ENCODE peak calls at places on chromosomes 6 and 20, in nine cellular contexts. Q is cardiac fibroblast; Z is LHCN-M2; P is nephron progenitor cell; O is NCI-H460; W is stimulated activated CD8-positive, alpha-beta memory T cell treated with anti-CD3 and anti-CD28 coated beads, Interleukin-4, amount 100 ng/mL, for 48 hours; C is left ventricle myocardium inferior; S is HT1080; B is renal cortical epithelial cell. G is an unnamed sample.

GRCh38 chr6:41336824-41337223 is 1.4 kb downstream of the NCR2 start:
- DNase-seq in Q (no peak), C (no peak), S (no peak), B (no peak), Z (no peak), O (no peak), P (no peak), W (no peak), G (no peak)

GRCh38 chr20:44389871-44390270 is 34.4 kb downstream of the HNF4A start:
- DNase-seq in O (no peak), W (no peak), S (no peak), C (no peak), Z (no peak), P (no peak), B (no peak), Q (no peak), G (no peak)

GRCh38 chr20:13670160-13670559 is 31.4 kb upstream of the TASP1 start:
- DNase-seq in B (no peak), Q (no peak), Z (no peak), S (no peak), W (no peak), C (no peak), O (no peak), P (no peak), G (no peak)

GRCh38 chr6:145562771-145563615 is 172.3 kb downstream of the EPM2A start:
- DNase-seq in B (no peak), Z (peak; percentile 29), P (no peak), Q (no peak), W (no peak), S (peak; percentile 79), C (no peak), O (no peak), G (no peak)

GRCh38 chr6:47650553-47651432 is 47.6 kb upstream of the ADGRF4 start:
- DNase-seq in W (no peak), Q (no peak), S (no peak), C (no peak), B (no peak), P (no peak), Z (no peak), O (no peak), G (no peak)

GRCh38 chr20:51541189-51542032 is 1.1 kb downstream of the NFATC2 start:
- DNase-seq in P (peak; percentile 29), Z (no peak), O (no peak), W (peak; percentile 86), S (no peak), C (peak; percentile 74), B (peak; percentile 17), Q (no peak), G (peak; percentile 72)

GRCh38 chr20:17568045-17568788 is 1.7 kb upstream of the DSTN start:
- DNase-seq in C (no peak), O (no peak), W (no peak), S (no peak), B (no peak), Q (no peak), P (no peak), Z (no peak), G (no peak)

GRCh38 chr6:2432258-2432657 is 186.9 kb upstream of the GMDS start:
- DNase-seq in P (no peak), S (peak; percentile 80), O (no peak), Q (peak; percentile 89), C (no peak), Z (peak; percentile 86), W (no peak), B (peak; percentile 98), G (no peak)

GRCh38 chr20:10170261-10170660 is 48.4 kb upstream of the SNAP25 start:
- DNase-seq in C (no peak), O (no peak), B (no peak), W (no peak), P (no peak), S (no peak), Z (no peak), Q (no peak), G (no peak)

GRCh38 chr6:100453701-100454521 is 10.8 kb downstream of the SIM1 start:
- DNase-seq in W (no peak), Q (no peak), B (peak; percentile 80), P (peak; percentile 71), O (no peak), S (no peak), Z (no peak), C (no peak), G (no peak)

GRCh38 chr20:11484479-11484878 is 433.2 kb upstream of the BTBD3 start:
- DNase-seq in Z (no peak), B (no peak), W (no peak), C (no peak), S (no peak), P (no peak), Q (no peak), O (no peak), G (no peak)

GRCh38 chr6:168158280-168158979 is 79.4 kb upstream of the FRMD1 start:
- DNase-seq in Z (no peak), W (no peak), B (peak; percentile 17), Q (no peak), P (no peak), O (no peak), S (no peak), C (no peak), G (no peak)

GRCh38 chr20:51077601-51078000 is 54.7 kb upstream of the KCNG1 start:
- DNase-seq in C (no peak), P (no peak), Q (no peak), S (no peak), B (no peak), W (no peak), O (no peak), Z (no peak), G (no peak)

GRCh38 chr20:51444472-51444871 is 98.0 kb downstream of the NFATC2 start:
- DNase-seq in Q (no peak), S (no peak), O (no peak), W (no peak), C (no peak), B (no peak), P (no peak), Z (no peak), G (no peak)

GRCh38 chr6:121652223-121652622 is 216.8 kb downstream of the GJA1 start:
- DNase-seq in P (no peak), C (no peak), Z (no peak), B (no peak), W (no peak), S (peak; percentile 15), Q (peak; percentile 43), O (no peak), G (no peak)

GRCh38 chr6:165689699-165690098 is 26.7 kb upstream of the PDE10A start:
- DNase-seq in O (no peak), W (no peak), Q (peak; percentile 87), C (no peak), Z (peak; percentile 25), B (no peak), P (no peak), S (no peak), G (no peak)

GRCh38 chr20:59007758-59008511 is 881 bp upstream of the CTSZ start:
- DNase-seq in P (no peak), Z (no peak), O (no peak), Q (no peak), B (peak; percentile 51), W (no peak), S (no peak), C (peak; percentile 43), G (peak; percentile 92)

GRCh38 chr6:13573669-13574110 is 711 bp upstream of the SIRT5 start:
- DNase-seq in Z (peak; percentile 41), Q (peak; percentile 63), S (peak; percentile 51), O (peak; percentile 13), C (peak; percentile 30), B (peak; percentile 45), P (peak; percentile 20), W (peak; percentile 47), G (no peak)

GRCh38 chr20:43925786-43926185 is 11.1 kb downstream of the TOX2 start:
- DNase-seq in Q (peak; percentile 33), O (peak; percentile 22), S (peak; percentile 58), C (peak; percentile 30), W (no peak), B (peak; percentile 38), Z (peak; percentile 61), P (no peak), G (no peak)

GRCh38 chr20:62301773-62302340 is 940 bp upstream of the ADRM1 start:
- DNase-seq in O (peak; percentile 97), S (peak; percentile 95), Q (peak; percentile 97), Z (peak; percentile 93), P (peak; percentile 80), B (peak; percentile 84), C (peak; percentile 92), W (peak; percentile 90), G (peak; percentile 94)

GRCh38 chr6:24357336-24358218 is at the start of gene DCDC2:
- DNase-seq in B (peak; percentile 86), P (peak; percentile 20), C (no peak), Z (no peak), Q (peak; percentile 11), S (no peak), O (no peak), W (peak; percentile 52), G (no peak)

GRCh38 chr6:150152891-150153876 is 10.3 kb downstream of the PPP1R14C start:
- DNase-seq in B (peak; percentile 27), P (no peak), S (no peak), O (no peak), W (no peak), Z (no peak), Q (no peak), C (no peak), G (no peak)

GRCh38 chr6:107418118-107418517 is 41.2 kb downstream of the PDSS2 start:
- DNase-seq in Z (peak; percentile 5), O (no peak), C (no peak), Q (peak; percentile 51), P (no peak), W (no peak), B (no peak), S (peak; percentile 28), G (peak; percentile 19)

GRCh38 chr6:23498013-23498412 is 628.0 kb upstream of the NRSN1 start:
- DNase-seq in Q (peak; percentile 7), Z (no peak), B (no peak), W (no peak), S (no peak), O (no peak), C (no peak), P (no peak), G (no peak)

GRCh38 chr20:58550661-58551060 is 35.5 kb upstream of the APCDD1L start:
- DNase-seq in P (no peak), C (no peak), S (no peak), O (no peak), Q (peak; percentile 87), Z (no peak), B (no peak), W (no peak), G (no peak)

GRCh38 chr20:18056174-18057105 is 1.3 kb downstream of the OVOL2 start:
- DNase-seq in W (no peak), S (no peak), Z (no peak), Q (no peak), C (no peak), B (no peak), O (no peak), P (peak; percentile 49), G (peak; percentile 55)

GRCh38 chr6:49978332-49979226 is 9.2 kb upstream of the DEFB113 start:
- DNase-seq in W (no peak), C (no peak), Z (peak; percentile 6), Q (no peak), B (no peak), O (no peak), P (no peak), S (peak; percentile 8), G (no peak)

GRCh38 chr20:50189681-50190250 is 864 bp upstream of the CEBPB start:
- DNase-seq in Q (no peak), C (peak; percentile 45), B (no peak), O (no peak), W (peak; percentile 60), P (peak; percentile 61), Z (no peak), S (no peak), G (no peak)

GRCh38 chr6:1604347-1604990 is 5.2 kb upstream of the FOXC1 start:
- DNase-seq in Q (peak; percentile 49), B (no peak), S (peak; percentile 50), O (peak; percentile 62), Z (peak; percentile 26), W (peak; percentile 82), C (no peak), P (peak; percentile 93), G (peak; percentile 90)

GRCh38 chr6:49923826-49924225 is 40.1 kb downstream of the DEFB114 start:
- DNase-seq in B (no peak), C (no peak), Z (peak; percentile 36), S (peak; percentile 35), W (no peak), O (no peak), Q (no peak), P (no peak), G (no peak)

GRCh38 chr6:113147544-113147943 is 709.6 kb upstream of the MARCKS start:
- DNase-seq in Q (peak; percentile 38), P (no peak), S (no peak), W (no peak), Z (no peak), B (no peak), C (no peak), O (no peak), G (no peak)

G was measured in GM13977.